ENCODE peak calls at places on chromosomes 13 and 19, in four cellular contexts. O is astrocyte of the spinal cord, Z is fibroblast of lung, C is body of pancreas. F is an unnamed sample.

GRCh38 chr13:28423010-28423409 is 71.9 kb downstream of the FLT1 start:
- DNase-seq in Z (no peak), C (no peak), O (no peak), F (no peak)

GRCh38 chr13:46621133-46621532 is 68.2 kb downstream of the LRCH1 start:
- DNase-seq in Z (no peak), C (no peak), O (no peak), F (no peak)

GRCh38 chr13:72820156-72820897 is 38.4 kb downstream of the PIBF1 start:
- DNase-seq in Z (peak; percentile 16), C (no peak), O (peak; percentile 63), F (peak; percentile 53)

GRCh38 chr19:2524840-2525723 is 49.2 kb downstream of the GADD45B start:
- DNase-seq in Z (peak; percentile 43), C (no peak), O (peak; percentile 76), F (peak; percentile 68)

GRCh38 chr13:27599096-27599495 is 21.2 kb downstream of the LNX2 start:
- DNase-seq in Z (no peak), O (no peak), C (no peak), F (no peak)

GRCh38 chr19:2949939-2950285 is 5.1 kb upstream of the ZNF77 start:
- DNase-seq in O (peak; percentile 19), Z (no peak), C (no peak), F (peak; percentile 7)

GRCh38 chr13:112722433-112723250 is 32.8 kb downstream of the ATP11A start:
- DNase-seq in C (peak; percentile 75), Z (peak; percentile 87), O (peak; percentile 64), F (peak; percentile 31)

GRCh38 chr19:373391-374182 is 29.0 kb upstream of the MIER2 start:
- DNase-seq in O (no peak), C (no peak), Z (no peak), F (no peak)

GRCh38 chr13:97224544-97225324 is 2.6 kb downstream of the MBNL2 start:
- DNase-seq in O (peak; percentile 69), Z (peak; percentile 64), C (peak; percentile 91), F (peak; percentile 68)

GRCh38 chr13:32645854-32646253 is 59.6 kb downstream of the PDS5B start:
- DNase-seq in Z (no peak), C (no peak), O (no peak), F (no peak)

GRCh38 chr13:94660695-94661324 is 51.5 kb downstream of the SOX21 start:
- DNase-seq in Z (peak; percentile 51), O (peak; percentile 34), C (no peak), F (peak; percentile 26)

GRCh38 chr13:48155850-48156249 is 60.9 kb upstream of the MED4 start:
- DNase-seq in C (no peak), O (peak; percentile 65), Z (peak; percentile 21), F (peak; percentile 45)

GRCh38 chr19:8357007-8357521 is 6.9 kb upstream of the ANGPTL4 start:
- DNase-seq in O (no peak), Z (no peak), C (no peak), F (no peak)

DNA sequence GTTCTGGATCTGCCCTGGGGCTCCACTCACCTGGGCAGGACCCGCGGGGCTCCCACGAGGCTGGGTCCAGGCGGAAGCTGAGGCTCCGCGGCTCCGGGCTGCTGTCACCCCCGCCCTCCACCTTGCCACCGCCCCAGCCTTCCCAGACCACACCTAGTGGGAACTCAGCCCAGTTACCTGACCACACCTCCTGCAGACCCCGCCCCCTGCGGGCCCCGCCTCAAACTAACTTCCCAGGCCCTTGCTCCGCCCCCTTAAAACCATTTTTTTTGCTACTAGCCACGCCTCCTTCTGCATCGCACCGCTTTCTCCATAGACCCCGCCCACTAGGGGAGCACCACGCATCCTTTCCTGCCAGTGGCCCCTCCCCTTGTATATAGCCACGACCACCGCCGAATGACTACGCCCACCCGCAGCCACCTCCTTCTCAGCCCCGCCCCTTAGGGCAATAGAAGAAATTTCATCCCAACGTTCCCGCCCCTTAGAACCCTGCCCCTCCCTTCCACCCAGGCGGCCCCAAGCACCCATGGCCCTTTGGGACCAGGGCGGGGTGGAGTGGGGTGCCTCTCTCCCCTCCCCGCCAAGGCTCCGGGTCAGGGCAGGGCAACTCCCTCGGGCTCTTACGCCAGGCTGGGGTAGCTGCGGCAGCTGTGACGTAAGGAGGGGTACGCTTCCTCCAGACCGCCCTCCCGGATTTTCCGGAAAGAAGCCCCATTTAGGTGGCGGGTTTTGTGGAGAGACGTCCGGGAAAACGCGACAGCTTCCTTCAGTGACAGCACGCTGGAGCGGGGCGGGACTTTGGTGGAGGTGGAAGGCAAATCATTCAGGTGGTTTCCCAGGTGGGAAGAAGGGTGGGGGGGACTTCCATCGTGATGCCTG is at the start of gene SH2D3A:
- DNase-seq in Z (peak; percentile 34), O (no peak), C (peak; percentile 97), F (no peak)
- H3K4me3 ChIP-seq in Z (no peak within 1 kb of the TSS), O (no peak within 1 kb of the TSS), C (peak within 1 kb of the TSS; percentile 41), F (no peak within 1 kb of the TSS)

DNA sequence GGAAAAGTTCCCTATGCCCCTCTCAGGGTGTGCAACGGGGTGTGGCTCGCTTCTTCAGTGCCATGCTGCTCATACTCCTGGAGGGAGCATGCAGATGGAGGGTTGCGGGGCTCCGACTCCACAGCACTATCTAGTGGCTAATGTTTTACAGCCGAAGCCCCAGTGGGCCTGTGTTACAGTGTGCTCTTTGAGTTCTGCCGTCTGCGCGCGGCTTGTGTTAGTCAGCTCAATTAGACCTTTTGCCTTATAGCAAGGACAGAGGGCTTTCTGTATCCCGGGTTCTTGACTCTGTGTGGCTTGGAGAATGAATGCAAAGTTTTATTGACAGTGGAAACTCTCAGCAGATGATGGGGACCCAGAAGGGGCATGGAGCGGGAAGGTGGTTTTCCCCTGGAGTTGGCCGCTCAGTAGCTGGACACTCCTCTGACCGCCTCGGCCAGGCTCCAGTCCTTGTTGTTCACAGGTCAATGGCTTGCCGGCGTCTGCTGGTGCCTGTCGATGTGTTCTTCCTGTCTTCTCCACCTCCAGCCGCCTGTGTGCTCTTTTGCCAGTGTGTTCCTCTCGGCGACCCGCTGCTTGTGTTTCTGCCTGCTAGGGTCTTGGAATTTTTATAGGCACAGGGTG is 383.4 kb downstream of the LMO7 start:
- DNase-seq in O (peak; percentile 11), C (no peak), Z (no peak), F (no peak)
- TF ChIP-seq CTCF in O (peak; percentile 50), C (no peak), Z (no peak), F (no peak)

GRCh38 chr19:56622374-56622773 is 20.6 kb upstream of the SMIM17 start:
- DNase-seq in Z (no peak), O (no peak), C (no peak), F (no peak)

GRCh38 chr19:56623006-56623405 is 20.0 kb upstream of the SMIM17 start:
- DNase-seq in O (no peak), C (no peak), Z (no peak), F (no peak)

GRCh38 chr19:56613639-56614038 is 18.5 kb downstream of the ZNF71 start:
- DNase-seq in C (no peak), O (no peak), Z (no peak), F (no peak)

GRCh38 chr19:56617531-56617930 is 22.4 kb downstream of the ZNF71 start:
- DNase-seq in O (no peak), C (no peak), Z (no peak), F (no peak)

DNA sequence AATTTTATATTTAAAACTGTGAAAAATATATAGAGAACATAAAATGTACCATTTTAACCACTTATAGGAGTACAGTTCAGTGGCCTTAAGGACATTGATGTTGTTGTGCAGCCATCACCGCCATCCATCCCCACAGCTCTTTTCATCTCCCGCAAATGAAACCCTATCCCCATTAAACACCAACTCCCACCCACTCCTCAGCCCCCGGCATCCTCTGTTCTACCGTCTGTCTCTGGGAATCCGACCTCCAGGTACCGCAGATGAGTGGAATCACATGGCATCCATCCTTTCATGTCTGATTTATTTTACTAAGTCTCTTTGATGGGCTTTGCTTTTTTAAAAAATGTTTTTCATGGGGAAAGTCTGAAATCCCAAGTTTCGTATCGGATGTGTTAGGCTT is 23.8 kb upstream of the SMIM17 start:
- DNase-seq in Z (no peak), O (no peak), C (no peak), F (no peak)
- H3K4me3 ChIP-seq in Z (no peak overlapping the region), O (no peak overlapping the region), C (no peak overlapping the region), F (no peak overlapping the region)

GRCh38 chr19:44627631-44628030 is 14.3 kb downstream of the IGSF23 start:
- DNase-seq in Z (no peak), O (no peak), C (no peak), F (no peak)
- TF ChIP-seq CTCF in Z (no peak), O (no peak), C (no peak), F (no peak)

GRCh38 chr19:49338023-49338677 is 2.9 kb downstream of the CD37 start:
- DNase-seq in Z (no peak), C (peak; percentile 31), O (no peak), F (no peak)
- H3K4me3 ChIP-seq in Z (no peak overlapping the region), C (no peak overlapping the region), O (no peak overlapping the region), F (no peak overlapping the region)

F was measured in AG10803.